ENCODE peak calls at places on chromosomes 2 and 18, in four cellular contexts. One of them, this sample, is unnamed.

GRCh38 chr2:52500561-52500960 is 1267.0 kb upstream of the CHAC2 start:
- DNase-seq in foreskin keratinocyte: no peak
- DNase-seq in upper lobe of right lung: no peak
- DNase-seq in ovary: no peak
- DNase-seq in this sample: no peak

GRCh38 chr18:35641916-35642315 is 60.4 kb downstream of the GALNT1 start:
- DNase-seq in ovary: no peak
- DNase-seq in upper lobe of right lung: no peak
- DNase-seq in foreskin keratinocyte: no peak
- DNase-seq in this sample: no peak

GRCh38 chr18:8319798-8320477 is 289.3 kb upstream of the RAB12 start:
- DNase-seq in foreskin keratinocyte: no peak
- DNase-seq in upper lobe of right lung: no peak
- DNase-seq in ovary: no peak
- DNase-seq in this sample: no peak

GRCh38 chr18:33123852-33124251 is 316.7 kb downstream of the CCDC178 start:
- DNase-seq in ovary: no peak
- DNase-seq in foreskin keratinocyte: no peak
- DNase-seq in upper lobe of right lung: no peak
- DNase-seq in this sample: no peak

GRCh38 chr2:84033347-84033974 is 425.6 kb downstream of the SUCLG1 start:
- DNase-seq in ovary: no peak
- DNase-seq in foreskin keratinocyte: peak; percentile 69
- DNase-seq in upper lobe of right lung: no peak
- DNase-seq in this sample: peak; percentile 7

GRCh38 chr18:58965291-58965929 is 100.7 kb downstream of the ZNF532 start:
- DNase-seq in ovary: no peak
- DNase-seq in upper lobe of right lung: no peak
- DNase-seq in foreskin keratinocyte: no peak
- DNase-seq in this sample: no peak

GRCh38 chr2:106995560-106995959 is 109.6 kb upstream of the ST6GAL2 start:
- DNase-seq in ovary: no peak
- DNase-seq in upper lobe of right lung: no peak
- DNase-seq in foreskin keratinocyte: no peak
- DNase-seq in this sample: no peak

GRCh38 chr2:239386872-239387445 is 13.9 kb downstream of the HDAC4 start:
- DNase-seq in ovary: no peak
- DNase-seq in foreskin keratinocyte: no peak
- DNase-seq in upper lobe of right lung: peak; percentile 56
- DNase-seq in this sample: no peak

GRCh38 chr2:144583741-144584453 is 64.0 kb upstream of the ZEB2 start:
- DNase-seq in foreskin keratinocyte: peak; percentile 76
- DNase-seq in upper lobe of right lung: no peak
- DNase-seq in ovary: no peak
- DNase-seq in this sample: no peak

GRCh38 chr2:177143444-177143843 is 69.2 kb upstream of the HNRNPA3 start:
- DNase-seq in ovary: no peak
- DNase-seq in foreskin keratinocyte: peak; percentile 64
- DNase-seq in upper lobe of right lung: no peak
- DNase-seq in this sample: no peak

GRCh38 chr18:9401166-9401565 is 66.6 kb downstream of the TWSG1 start:
- DNase-seq in foreskin keratinocyte: no peak
- DNase-seq in upper lobe of right lung: no peak
- DNase-seq in ovary: no peak
- DNase-seq in this sample: no peak

GRCh38 chr18:56196495-56197225 is 441.7 kb downstream of the TXNL1 start:
- DNase-seq in ovary: no peak
- DNase-seq in upper lobe of right lung: no peak
- DNase-seq in foreskin keratinocyte: no peak
- DNase-seq in this sample: no peak

GRCh38 chr2:1591978-1592907 is 152.1 kb downstream of the PXDN start:
- DNase-seq in upper lobe of right lung: peak; percentile 85
- DNase-seq in ovary: peak; percentile 91
- DNase-seq in foreskin keratinocyte: peak; percentile 67
- DNase-seq in this sample: no peak

GRCh38 chr2:103179800-103180199 is 418.0 kb downstream of the TMEM182 start:
- DNase-seq in foreskin keratinocyte: no peak
- DNase-seq in upper lobe of right lung: no peak
- DNase-seq in ovary: no peak
- DNase-seq in this sample: no peak

GRCh38 chr2:65350714-65351113 is 81.7 kb downstream of the SPRED2 start:
- DNase-seq in upper lobe of right lung: no peak
- DNase-seq in ovary: no peak
- DNase-seq in foreskin keratinocyte: no peak
- DNase-seq in this sample: no peak

GRCh38 chr2:239943991-239944441 is 81.1 kb downstream of the NDUFA10 start:
- DNase-seq in ovary: peak; percentile 21
- DNase-seq in foreskin keratinocyte: no peak
- DNase-seq in upper lobe of right lung: peak; percentile 51
- DNase-seq in this sample: no peak

GRCh38 chr2:203534486-203535077 is 519 bp downstream of the RAPH1 start:
- DNase-seq in foreskin keratinocyte: no peak
- DNase-seq in upper lobe of right lung: no peak
- DNase-seq in ovary: no peak
- DNase-seq in this sample: peak; percentile 65

GRCh38 chr18:68234115-68234514 is 480.8 kb downstream of the TMX3 start:
- DNase-seq in upper lobe of right lung: no peak
- DNase-seq in ovary: no peak
- DNase-seq in foreskin keratinocyte: no peak
- DNase-seq in this sample: no peak

DNA sequence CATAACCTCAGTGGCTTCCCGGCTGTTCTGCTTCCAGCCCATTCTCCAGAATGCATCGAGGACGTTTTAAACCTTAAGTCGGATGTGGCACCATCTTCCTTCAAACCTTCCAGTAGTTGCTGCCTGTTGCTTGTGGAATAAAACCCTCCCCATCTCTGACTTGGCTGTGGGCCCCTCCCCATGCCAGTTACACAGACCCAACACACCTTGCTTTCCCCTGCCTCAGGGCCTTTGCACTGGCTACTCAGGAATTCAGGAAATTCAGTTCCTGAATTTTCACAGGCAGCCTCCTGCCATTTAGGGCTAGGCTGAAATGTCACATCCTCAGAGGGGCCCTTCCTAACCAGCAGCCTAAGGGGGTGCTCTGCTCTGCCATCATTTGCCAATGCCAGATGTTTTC is 5.0 kb upstream of the ADRA2B start:
- DNase-seq in ovary: no peak
- DNase-seq in foreskin keratinocyte: no peak
- DNase-seq in upper lobe of right lung: no peak
- DNase-seq in this sample: no peak
- H3K4me1 ChIP-seq in ovary: no peaks in the 10 kb centered on the region
- H3K4me1 ChIP-seq in foreskin keratinocyte: no peaks in the 10 kb centered on the region
- H3K4me1 ChIP-seq in upper lobe of right lung: no peaks in the 10 kb centered on the region
- H3K4me1 ChIP-seq in this sample: no peaks in the 10 kb centered on the region

DNA sequence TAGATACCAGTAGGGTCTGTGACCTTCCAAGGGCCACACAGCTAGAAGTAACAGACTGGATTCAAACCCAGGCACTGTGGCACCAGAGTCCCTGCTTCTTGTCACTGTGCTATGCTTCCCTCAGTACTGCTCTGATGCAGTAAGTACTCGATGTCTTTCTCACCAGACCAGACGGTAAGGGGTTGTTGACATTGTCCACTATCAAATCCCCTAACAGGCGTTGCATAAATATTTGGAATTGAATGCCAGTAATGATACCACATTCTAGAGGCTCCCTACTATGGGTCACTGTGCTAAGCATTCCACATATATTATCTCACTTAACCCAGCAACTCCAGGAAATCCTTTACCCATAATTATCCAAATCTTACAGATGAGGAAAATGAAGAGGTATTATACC is 223.1 kb downstream of the C1D start:
- DNase-seq in ovary: no peak
- DNase-seq in foreskin keratinocyte: no peak
- DNase-seq in upper lobe of right lung: no peak
- DNase-seq in this sample: no peak
- H3K4me1 ChIP-seq in ovary: peaks cover 2% of the 10 kb centered on the region
- H3K4me1 ChIP-seq in foreskin keratinocyte: no peaks in the 10 kb centered on the region
- H3K4me1 ChIP-seq in upper lobe of right lung: no peaks in the 10 kb centered on the region
- H3K4me1 ChIP-seq in this sample: no peaks in the 10 kb centered on the region

GRCh38 chr2:224163573-224164307 is 124.7 kb upstream of the SERPINE2 start:
- DNase-seq in foreskin keratinocyte: peak; percentile 49
- DNase-seq in ovary: no peak
- DNase-seq in upper lobe of right lung: no peak
- DNase-seq in this sample: no peak
- H3K4me1 ChIP-seq in foreskin keratinocyte: peaks cover 9% of the 10 kb centered on the region
- H3K4me1 ChIP-seq in ovary: peaks cover 3% of the 10 kb centered on the region
- H3K4me1 ChIP-seq in upper lobe of right lung: no peaks in the 10 kb centered on the region
- H3K4me1 ChIP-seq in this sample: no peaks in the 10 kb centered on the region

GRCh38 chr18:49172246-49172645 is 221.5 kb upstream of the SMAD7 start:
- DNase-seq in ovary: no peak
- DNase-seq in foreskin keratinocyte: no peak
- DNase-seq in upper lobe of right lung: no peak
- DNase-seq in this sample: no peak
- H3K4me1 ChIP-seq in ovary: peaks cover 10% of the 10 kb centered on the region
- H3K4me1 ChIP-seq in foreskin keratinocyte: no peaks in the 10 kb centered on the region
- H3K4me1 ChIP-seq in upper lobe of right lung: peaks cover 12% of the 10 kb centered on the region
- H3K4me1 ChIP-seq in this sample: peaks cover 5% of the 10 kb centered on the region

GRCh38 chr2:124046332-124046731 is 21.2 kb downstream of the CNTNAP5 start:
- DNase-seq in upper lobe of right lung: no peak
- DNase-seq in foreskin keratinocyte: no peak
- DNase-seq in ovary: no peak
- DNase-seq in this sample: no peak
- H3K4me1 ChIP-seq in upper lobe of right lung: no peaks in the 10 kb centered on the region
- H3K4me1 ChIP-seq in foreskin keratinocyte: no peaks in the 10 kb centered on the region
- H3K4me1 ChIP-seq in ovary: no peaks in the 10 kb centered on the region
- H3K4me1 ChIP-seq in this sample: no peaks in the 10 kb centered on the region

DNA sequence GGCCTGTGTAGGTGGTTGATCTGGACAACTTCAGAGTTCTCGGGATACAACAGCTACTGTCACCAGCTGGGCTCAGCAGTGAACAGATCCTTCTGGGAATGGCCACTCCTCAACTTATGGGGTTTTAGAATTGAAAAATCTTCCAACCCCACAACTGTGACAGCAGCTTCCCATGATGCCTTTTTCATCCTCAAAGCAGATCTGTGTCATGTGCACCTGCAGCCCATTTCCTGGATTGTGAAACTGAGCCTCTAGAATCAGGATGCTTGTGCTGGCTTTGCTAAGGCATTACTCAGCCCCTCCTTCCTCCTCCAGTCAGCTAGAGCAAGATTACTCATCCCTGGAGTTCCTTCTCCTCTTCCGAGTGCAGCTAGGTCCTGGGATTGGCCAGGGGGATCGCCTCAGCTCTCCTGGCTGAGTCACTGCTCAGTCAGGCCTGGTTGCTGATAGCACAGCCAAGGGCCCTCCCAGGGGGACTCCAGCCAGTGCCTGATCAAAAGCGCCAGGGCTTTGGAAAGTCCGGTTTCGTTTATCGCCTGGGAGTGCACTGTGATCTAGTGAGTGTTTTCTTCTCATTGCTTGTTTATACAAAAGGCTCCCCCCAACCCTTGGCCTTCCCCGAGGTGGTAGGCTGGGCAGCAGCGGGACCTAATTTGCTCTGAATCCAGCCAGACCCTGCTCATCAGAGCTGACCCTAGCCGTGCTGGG is 2.4 kb upstream of the LPIN1 start:
- DNase-seq in foreskin keratinocyte: peak; percentile 99
- DNase-seq in ovary: peak; percentile 93
- DNase-seq in upper lobe of right lung: peak; percentile 95
- DNase-seq in this sample: peak; percentile 72
- H3K4me1 ChIP-seq in foreskin keratinocyte: no peaks in the 10 kb centered on the region
- H3K4me1 ChIP-seq in ovary: peaks cover 21% of the 10 kb centered on the region
- H3K4me1 ChIP-seq in upper lobe of right lung: peaks cover 51% of the 10 kb centered on the region
- H3K4me1 ChIP-seq in this sample: peaks cover 46% of the 10 kb centered on the region

GRCh38 chr2:98561902-98562695 is 46.2 kb downstream of the COA5 start:
- DNase-seq in ovary: no peak
- DNase-seq in foreskin keratinocyte: no peak
- DNase-seq in upper lobe of right lung: no peak
- DNase-seq in this sample: no peak

GRCh38 chr2:98561018-98561417 is 47.3 kb downstream of the COA5 start:
- DNase-seq in upper lobe of right lung: no peak
- DNase-seq in foreskin keratinocyte: no peak
- DNase-seq in ovary: no peak
- DNase-seq in this sample: no peak

GRCh38 chr2:98560256-98560771 is 48.0 kb downstream of the COA5 start:
- DNase-seq in ovary: peak; percentile 47
- DNase-seq in foreskin keratinocyte: peak; percentile 28
- DNase-seq in upper lobe of right lung: no peak
- DNase-seq in this sample: no peak

GRCh38 chr2:98558852-98559530 is 49.3 kb downstream of the COA5 start:
- DNase-seq in upper lobe of right lung: no peak
- DNase-seq in ovary: no peak
- DNase-seq in foreskin keratinocyte: no peak
- DNase-seq in this sample: no peak

GRCh38 chr2:98559581-98559980 is 48.7 kb downstream of the COA5 start:
- DNase-seq in upper lobe of right lung: no peak
- DNase-seq in ovary: no peak
- DNase-seq in foreskin keratinocyte: no peak
- DNase-seq in this sample: no peak
- H3K4me1 ChIP-seq in upper lobe of right lung: peaks cover 5% of the 10 kb centered on the region
- H3K4me1 ChIP-seq in ovary: peaks cover 10% of the 10 kb centered on the region
- H3K4me1 ChIP-seq in foreskin keratinocyte: no peaks in the 10 kb centered on the region
- H3K4me1 ChIP-seq in this sample: peaks cover 46% of the 10 kb centered on the region

DNA sequence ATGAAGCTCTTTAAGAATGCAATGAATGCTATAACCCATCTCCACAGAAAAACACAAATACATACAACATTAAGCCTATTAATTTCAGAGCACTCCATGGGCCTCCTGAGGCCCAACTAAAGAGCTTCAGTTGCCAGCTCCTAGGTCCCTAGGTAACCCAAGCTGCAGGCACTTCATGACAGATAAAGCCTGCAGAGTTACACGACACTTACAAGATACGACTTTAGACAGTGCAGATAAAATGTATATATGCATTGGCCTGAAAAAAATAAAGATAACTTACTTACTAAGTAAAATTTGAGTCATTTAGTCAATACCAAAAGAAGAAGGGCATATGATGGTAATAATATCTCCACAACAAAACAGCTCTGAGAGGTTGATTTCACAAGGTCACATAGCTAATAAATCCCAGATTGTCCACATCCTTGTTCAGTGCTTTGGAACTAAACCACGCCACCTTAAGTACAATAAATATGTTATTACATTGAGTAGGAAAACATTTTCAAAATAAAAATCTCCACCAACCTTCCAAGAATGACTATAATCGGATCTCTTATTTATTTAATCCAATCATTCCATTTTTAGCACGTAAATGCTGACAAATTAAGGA is 3.4 kb downstream of the MAP4K3 start:
- DNase-seq in upper lobe of right lung: no peak
- DNase-seq in ovary: no peak
- DNase-seq in foreskin keratinocyte: no peak
- DNase-seq in this sample: no peak
- H3K4me1 ChIP-seq in upper lobe of right lung: peaks cover 49% of the 10 kb centered on the region
- H3K4me1 ChIP-seq in ovary: peaks cover 6% of the 10 kb centered on the region
- H3K4me1 ChIP-seq in foreskin keratinocyte: peaks cover 29% of the 10 kb centered on the region
- H3K4me1 ChIP-seq in this sample: peaks cover 45% of the 10 kb centered on the region

GRCh38 chr2:169348321-169349002 is 13.9 kb downstream of the LRP2 start:
- DNase-seq in upper lobe of right lung: no peak
- DNase-seq in ovary: no peak
- DNase-seq in foreskin keratinocyte: no peak
- DNase-seq in this sample: no peak
- H3K4me1 ChIP-seq in upper lobe of right lung: no peaks in the 10 kb centered on the region
- H3K4me1 ChIP-seq in ovary: no peaks in the 10 kb centered on the region
- H3K4me1 ChIP-seq in foreskin keratinocyte: no peaks in the 10 kb centered on the region
- H3K4me1 ChIP-seq in this sample: no peaks in the 10 kb centered on the region